ENCODE peak calls at places on chromosomes 2 and 18, in eight cellular contexts. One of them, this sample, is unnamed.
A peak's percentile ranks its signal among the peaks of the same experiment; 100 is the strongest.

GRCh38 chr18:78192044-78192443 is 787.6 kb upstream of the SALL3 start:
- DNase-seq in sigmoid colon: no peak
- DNase-seq in upper lobe of left lung: no peak
- DNase-seq in endothelial cell of umbilical vein: no peak
- DNase-seq in breast epithelium: no peak
- DNase-seq in HCT116: no peak
- DNase-seq in spleen: no peak
- DNase-seq in stomach: no peak
- DNase-seq in this sample: no peak

GRCh38 chr2:224723606-224724217 is 7.5 kb upstream of the CCDC195 start:
- DNase-seq in HCT116: no peak
- DNase-seq in endothelial cell of umbilical vein: no peak
- DNase-seq in breast epithelium: no peak
- DNase-seq in sigmoid colon: no peak
- DNase-seq in stomach: no peak
- DNase-seq in spleen: no peak
- DNase-seq in upper lobe of left lung: no peak
- DNase-seq in this sample: no peak

GRCh38 chr2:1747065-1747941 is 3.0 kb upstream of the PXDN start:
- DNase-seq in endothelial cell of umbilical vein: no peak
- DNase-seq in upper lobe of left lung: peak; percentile 46
- DNase-seq in HCT116: no peak
- DNase-seq in sigmoid colon: no peak
- DNase-seq in breast epithelium: no peak
- DNase-seq in spleen: peak; percentile 59
- DNase-seq in stomach: no peak
- DNase-seq in this sample: no peak

GRCh38 chr2:108535380-108535677 is 1.1 kb downstream of the LIMS1 start:
- DNase-seq in endothelial cell of umbilical vein: no peak
- DNase-seq in sigmoid colon: no peak
- DNase-seq in HCT116: no peak
- DNase-seq in spleen: no peak
- DNase-seq in upper lobe of left lung: no peak
- DNase-seq in stomach: no peak
- DNase-seq in breast epithelium: no peak
- DNase-seq in this sample: no peak

GRCh38 chr2:64291181-64291580 is 147.0 kb upstream of the PELI1 start:
- DNase-seq in endothelial cell of umbilical vein: no peak
- DNase-seq in breast epithelium: no peak
- DNase-seq in stomach: peak; percentile 41
- DNase-seq in sigmoid colon: no peak
- DNase-seq in HCT116: peak; percentile 23
- DNase-seq in upper lobe of left lung: no peak
- DNase-seq in spleen: no peak
- DNase-seq in this sample: no peak

GRCh38 chr2:74206180-74206688 is 7.8 kb downstream of the MTHFD2 start:
- DNase-seq in HCT116: no peak
- DNase-seq in endothelial cell of umbilical vein: peak; percentile 76
- DNase-seq in sigmoid colon: no peak
- DNase-seq in stomach: peak; percentile 39
- DNase-seq in spleen: peak; percentile 83
- DNase-seq in upper lobe of left lung: no peak
- DNase-seq in breast epithelium: no peak
- DNase-seq in this sample: no peak

GRCh38 chr2:55159037-55159651 is 72.9 kb downstream of the CLHC1 start:
- DNase-seq in HCT116: no peak
- DNase-seq in stomach: no peak
- DNase-seq in upper lobe of left lung: no peak
- DNase-seq in spleen: peak; percentile 86
- DNase-seq in breast epithelium: no peak
- DNase-seq in sigmoid colon: peak; percentile 78
- DNase-seq in endothelial cell of umbilical vein: peak; percentile 37
- DNase-seq in this sample: no peak

GRCh38 chr2:71679481-71679880 is 226.1 kb downstream of the DYSF start:
- DNase-seq in HCT116: no peak
- DNase-seq in upper lobe of left lung: no peak
- DNase-seq in stomach: no peak
- DNase-seq in spleen: no peak
- DNase-seq in sigmoid colon: peak; percentile 45
- DNase-seq in endothelial cell of umbilical vein: no peak
- DNase-seq in breast epithelium: no peak
- DNase-seq in this sample: peak; percentile 52

GRCh38 chr2:190835303-190835930 is 45.2 kb upstream of the GLS start:
- DNase-seq in sigmoid colon: peak; percentile 75
- DNase-seq in breast epithelium: no peak
- DNase-seq in upper lobe of left lung: no peak
- DNase-seq in endothelial cell of umbilical vein: peak; percentile 75
- DNase-seq in HCT116: no peak
- DNase-seq in stomach: no peak
- DNase-seq in spleen: no peak
- DNase-seq in this sample: no peak

GRCh38 chr2:47346-48218 is 1.3 kb upstream of the FAM110C start:
- DNase-seq in upper lobe of left lung: peak; percentile 47
- DNase-seq in stomach: no peak
- DNase-seq in sigmoid colon: no peak
- DNase-seq in HCT116: no peak
- DNase-seq in breast epithelium: no peak
- DNase-seq in spleen: no peak
- DNase-seq in endothelial cell of umbilical vein: no peak
- DNase-seq in this sample: no peak

GRCh38 chr2:64457518-64457917 is 3.6 kb downstream of the LGALSL start:
- DNase-seq in endothelial cell of umbilical vein: no peak
- DNase-seq in sigmoid colon: no peak
- DNase-seq in breast epithelium: no peak
- DNase-seq in spleen: no peak
- DNase-seq in upper lobe of left lung: no peak
- DNase-seq in stomach: no peak
- DNase-seq in HCT116: no peak
- DNase-seq in this sample: no peak

GRCh38 chr18:25464211-25464610 is 112.2 kb upstream of the ZNF521 start:
- DNase-seq in upper lobe of left lung: no peak
- DNase-seq in HCT116: no peak
- DNase-seq in breast epithelium: no peak
- DNase-seq in endothelial cell of umbilical vein: no peak
- DNase-seq in stomach: no peak
- DNase-seq in sigmoid colon: no peak
- DNase-seq in spleen: no peak
- DNase-seq in this sample: no peak

GRCh38 chr2:110167326-110167955 is 37.4 kb downstream of the NPHP1 start:
- DNase-seq in stomach: no peak
- DNase-seq in breast epithelium: no peak
- DNase-seq in endothelial cell of umbilical vein: no peak
- DNase-seq in upper lobe of left lung: no peak
- DNase-seq in spleen: no peak
- DNase-seq in HCT116: no peak
- DNase-seq in sigmoid colon: no peak
- DNase-seq in this sample: no peak

GRCh38 chr2:196487426-196487825 is 152.1 kb upstream of the CCDC150 start:
- DNase-seq in endothelial cell of umbilical vein: no peak
- DNase-seq in stomach: no peak
- DNase-seq in HCT116: no peak
- DNase-seq in spleen: no peak
- DNase-seq in sigmoid colon: no peak
- DNase-seq in breast epithelium: no peak
- DNase-seq in upper lobe of left lung: no peak
- DNase-seq in this sample: no peak

GRCh38 chr2:83196225-83196624 is 1262.9 kb downstream of the SUCLG1 start:
- DNase-seq in upper lobe of left lung: no peak
- DNase-seq in sigmoid colon: no peak
- DNase-seq in breast epithelium: no peak
- DNase-seq in stomach: no peak
- DNase-seq in endothelial cell of umbilical vein: peak; percentile 62
- DNase-seq in HCT116: peak; percentile 1
- DNase-seq in spleen: no peak
- DNase-seq in this sample: no peak

GRCh38 chr18:63192885-63193349 is 126.7 kb downstream of the BCL2 start:
- DNase-seq in breast epithelium: no peak
- DNase-seq in stomach: no peak
- DNase-seq in spleen: no peak
- DNase-seq in sigmoid colon: no peak
- DNase-seq in endothelial cell of umbilical vein: no peak
- DNase-seq in upper lobe of left lung: no peak
- DNase-seq in HCT116: no peak
- DNase-seq in this sample: no peak

GRCh38 chr2:191629001-191629453 is 48.9 kb upstream of the NABP1 start:
- DNase-seq in endothelial cell of umbilical vein: no peak
- DNase-seq in upper lobe of left lung: no peak
- DNase-seq in breast epithelium: no peak
- DNase-seq in HCT116: no peak
- DNase-seq in sigmoid colon: no peak
- DNase-seq in spleen: no peak
- DNase-seq in stomach: no peak
- DNase-seq in this sample: no peak

GRCh38 chr2:65779021-65779420 is 346.6 kb upstream of the SPRED2 start:
- DNase-seq in stomach: no peak
- DNase-seq in upper lobe of left lung: no peak
- DNase-seq in sigmoid colon: no peak
- DNase-seq in endothelial cell of umbilical vein: no peak
- DNase-seq in HCT116: no peak
- DNase-seq in spleen: no peak
- DNase-seq in breast epithelium: no peak
- DNase-seq in this sample: no peak

GRCh38 chr2:46865181-46865970 is 50.2 kb downstream of the MCFD2 start:
- DNase-seq in endothelial cell of umbilical vein: no peak
- DNase-seq in sigmoid colon: peak; percentile 54
- DNase-seq in stomach: no peak
- DNase-seq in spleen: no peak
- DNase-seq in breast epithelium: no peak
- DNase-seq in upper lobe of left lung: no peak
- DNase-seq in HCT116: no peak
- DNase-seq in this sample: no peak

GRCh38 chr2:41924024-41924423 is 123.8 kb upstream of the PKDCC start:
- DNase-seq in breast epithelium: no peak
- DNase-seq in endothelial cell of umbilical vein: no peak
- DNase-seq in spleen: no peak
- DNase-seq in HCT116: no peak
- DNase-seq in sigmoid colon: peak; percentile 78
- DNase-seq in stomach: no peak
- DNase-seq in upper lobe of left lung: no peak
- DNase-seq in this sample: no peak
- TF ChIP-seq POLR2AphosphoS5 in breast epithelium: no peak
- TF ChIP-seq POLR2AphosphoS5 in endothelial cell of umbilical vein: no peak
- TF ChIP-seq POLR2AphosphoS5 in spleen: no peak
- TF ChIP-seq POLR2AphosphoS5 in HCT116: no peak
- TF ChIP-seq POLR2AphosphoS5 in sigmoid colon: peak; percentile 74
- TF ChIP-seq POLR2AphosphoS5 in stomach: peak; percentile 7
- TF ChIP-seq POLR2AphosphoS5 in upper lobe of left lung: no peak
- TF ChIP-seq POLR2AphosphoS5 in this sample: no peak

GRCh38 chr2:5093056-5093455 is 599.1 kb upstream of the SOX11 start:
- DNase-seq in stomach: no peak
- DNase-seq in sigmoid colon: no peak
- DNase-seq in breast epithelium: no peak
- DNase-seq in endothelial cell of umbilical vein: no peak
- DNase-seq in spleen: no peak
- DNase-seq in upper lobe of left lung: no peak
- DNase-seq in HCT116: no peak
- DNase-seq in this sample: no peak

GRCh38 chr2:5093518-5093917 is 598.7 kb upstream of the SOX11 start:
- DNase-seq in endothelial cell of umbilical vein: no peak
- DNase-seq in stomach: no peak
- DNase-seq in spleen: no peak
- DNase-seq in upper lobe of left lung: no peak
- DNase-seq in breast epithelium: no peak
- DNase-seq in HCT116: no peak
- DNase-seq in sigmoid colon: no peak
- DNase-seq in this sample: no peak

DNA sequence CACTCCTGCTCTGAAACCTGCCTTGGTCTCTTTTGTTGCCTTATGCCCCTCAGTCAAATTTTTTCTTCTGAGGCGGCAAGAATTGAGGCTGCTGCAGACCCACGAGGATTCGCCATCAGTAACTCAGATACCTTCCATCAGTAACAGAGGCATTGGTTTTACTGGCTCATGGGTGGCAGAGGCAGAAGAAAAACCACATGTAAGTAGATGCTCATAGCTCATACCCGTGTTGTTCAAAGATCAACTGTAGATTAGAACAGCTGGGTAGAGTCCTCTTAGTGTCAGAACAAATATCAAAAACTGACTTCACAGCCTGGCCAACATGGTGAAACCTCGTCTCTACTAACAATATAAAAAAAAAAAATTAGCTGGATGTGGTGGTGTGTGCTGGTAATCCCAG is 598.0 kb upstream of the SOX11 start:
- DNase-seq in upper lobe of left lung: no peak
- DNase-seq in spleen: no peak
- DNase-seq in sigmoid colon: no peak
- DNase-seq in breast epithelium: no peak
- DNase-seq in stomach: no peak
- DNase-seq in endothelial cell of umbilical vein: no peak
- DNase-seq in HCT116: no peak
- DNase-seq in this sample: no peak
- H3K9me3 ChIP-seq in upper lobe of left lung: no peaks in the 10 kb centered on the region
- H3K9me3 ChIP-seq in spleen: peaks cover 26% of the 10 kb centered on the region
- H3K9me3 ChIP-seq in sigmoid colon: no peaks in the 10 kb centered on the region
- H3K9me3 ChIP-seq in breast epithelium: peaks cover 6% of the 10 kb centered on the region
- H3K9me3 ChIP-seq in stomach: peaks cover 11% of the 10 kb centered on the region
- H3K9me3 ChIP-seq in endothelial cell of umbilical vein: no peaks in the 10 kb centered on the region
- H3K9me3 ChIP-seq in HCT116: peaks cover 19% of the 10 kb centered on the region
- H3K9me3 ChIP-seq in this sample: no peaks in the 10 kb centered on the region

GRCh38 chr2:28407131-28407975 is 14.7 kb downstream of the FOSL2 start:
- DNase-seq in stomach: no peak
- DNase-seq in breast epithelium: no peak
- DNase-seq in endothelial cell of umbilical vein: no peak
- DNase-seq in HCT116: no peak
- DNase-seq in upper lobe of left lung: no peak
- DNase-seq in spleen: peak; percentile 83
- DNase-seq in sigmoid colon: peak; percentile 64
- DNase-seq in this sample: no peak
- TF ChIP-seq POLR2A in stomach: no peak
- TF ChIP-seq POLR2A in breast epithelium: no peak
- TF ChIP-seq POLR2A in endothelial cell of umbilical vein: no peak
- TF ChIP-seq POLR2A in HCT116: no peak
- TF ChIP-seq POLR2A in upper lobe of left lung: no peak
- TF ChIP-seq POLR2A in spleen: no peak
- TF ChIP-seq POLR2A in sigmoid colon: no peak
- TF ChIP-seq POLR2A in this sample: no peak

GRCh38 chr2:219299372-219299760 is 9.8 kb downstream of the PTPRN start:
- DNase-seq in upper lobe of left lung: no peak
- DNase-seq in breast epithelium: no peak
- DNase-seq in sigmoid colon: peak; percentile 50
- DNase-seq in endothelial cell of umbilical vein: no peak
- DNase-seq in spleen: peak; percentile 74
- DNase-seq in stomach: no peak
- DNase-seq in HCT116: no peak
- DNase-seq in this sample: no peak

GRCh38 chr2:219296631-219297391 is 12.4 kb downstream of the PTPRN start:
- DNase-seq in HCT116: no peak
- DNase-seq in sigmoid colon: peak; percentile 60
- DNase-seq in upper lobe of left lung: peak; percentile 69
- DNase-seq in endothelial cell of umbilical vein: no peak
- DNase-seq in breast epithelium: no peak
- DNase-seq in stomach: peak; percentile 5
- DNase-seq in spleen: peak; percentile 76
- DNase-seq in this sample: no peak

GRCh38 chr2:219297766-219298456 is 11.3 kb downstream of the PTPRN start:
- DNase-seq in upper lobe of left lung: no peak
- DNase-seq in breast epithelium: no peak
- DNase-seq in sigmoid colon: peak; percentile 61
- DNase-seq in stomach: no peak
- DNase-seq in HCT116: no peak
- DNase-seq in spleen: peak; percentile 74
- DNase-seq in endothelial cell of umbilical vein: no peak
- DNase-seq in this sample: no peak

GRCh38 chr2:219300022-219300421 is 9.2 kb downstream of the PTPRN start:
- DNase-seq in sigmoid colon: no peak
- DNase-seq in spleen: peak; percentile 67
- DNase-seq in upper lobe of left lung: no peak
- DNase-seq in endothelial cell of umbilical vein: no peak
- DNase-seq in HCT116: no peak
- DNase-seq in stomach: no peak
- DNase-seq in breast epithelium: no peak
- DNase-seq in this sample: no peak

GRCh38 chr2:219298759-219299371 is 10.3 kb downstream of the PTPRN start:
- DNase-seq in upper lobe of left lung: peak; percentile 71
- DNase-seq in HCT116: peak; percentile 60
- DNase-seq in stomach: peak; percentile 91
- DNase-seq in breast epithelium: peak; percentile 89
- DNase-seq in endothelial cell of umbilical vein: peak; percentile 67
- DNase-seq in spleen: peak; percentile 95
- DNase-seq in sigmoid colon: peak; percentile 91
- DNase-seq in this sample: peak; percentile 91
- TF ChIP-seq POLR2AphosphoS5 in upper lobe of left lung: no peak
- TF ChIP-seq POLR2AphosphoS5 in HCT116: peak; percentile 30
- TF ChIP-seq POLR2AphosphoS5 in stomach: peak; percentile 69
- TF ChIP-seq POLR2AphosphoS5 in breast epithelium: no peak
- TF ChIP-seq POLR2AphosphoS5 in endothelial cell of umbilical vein: no peak
- TF ChIP-seq POLR2AphosphoS5 in spleen: peak; percentile 42
- TF ChIP-seq POLR2AphosphoS5 in sigmoid colon: no peak
- TF ChIP-seq POLR2AphosphoS5 in this sample: no peak